ENCODE peak calls at places on chromosomes 7 and 10, in seven cellular contexts. L is breast epithelium, F is BE2C, R is fibroblast of pulmonary artery, H is heart right ventricle, B is NB4, N is GM06990. X is an unnamed sample.

GRCh38 chr10:109969907-109970306 is 37.9 kb upstream of the ADD3 start:
- DNase-seq in B (no peak), L (no peak), R (no peak), H (no peak), N (no peak), F (no peak), X (no peak)

GRCh38 chr7:128454808-128455555 is 696 bp upstream of the HILPDA start:
- DNase-seq in N (no peak), B (peak), L (no peak), F (no peak), R (peak), H (no peak), X (peak)

GRCh38 chr10:78035025-78035424 is 1.4 kb downstream of the RPS24 start:
- DNase-seq in L (no peak), R (no peak), F (no peak), B (no peak), H (no peak), N (no peak), X (peak)

GRCh38 chr10:44990965-44991364 is 9.8 kb upstream of the ZNF22 start:
- DNase-seq in F (no peak), L (no peak), B (no peak), N (no peak), R (no peak), H (peak), X (no peak)

GRCh38 chr7:44162179-44162578 is 21.0 kb upstream of the MYL7 start:
- DNase-seq in F (no peak), B (no peak), H (no peak), L (no peak), N (no peak), R (peak), X (peak)

GRCh38 chr7:50363327-50364060 is 59.0 kb downstream of the IKZF1 start:
- DNase-seq in N (no peak), B (peak), F (no peak), R (no peak), L (no peak), H (no peak), X (no peak)

GRCh38 chr7:99864041-99864440 is 12.8 kb downstream of the OR2AE1 start:
- DNase-seq in L (no peak), R (peak), N (no peak), H (no peak), B (no peak), F (no peak), X (no peak)

GRCh38 chr7:94451276-94451675 is 56.6 kb downstream of the COL1A2 start:
- DNase-seq in B (no peak), H (no peak), N (no peak), F (no peak), L (no peak), R (no peak), X (no peak)

GRCh38 chr10:14812271-14812670 is 25.6 kb downstream of the CDNF start:
- DNase-seq in F (no peak), N (no peak), H (no peak), R (peak), B (peak), L (no peak), X (peak)

GRCh38 chr10:24456319-24456718 is 247.4 kb downstream of the KIAA1217 start:
- DNase-seq in R (peak), L (no peak), B (no peak), N (no peak), H (no peak), F (no peak), X (peak)

GRCh38 chr10:44881639-44882038 is 29.5 kb upstream of the TMEM72 start:
- DNase-seq in B (peak), H (no peak), F (no peak), R (no peak), L (no peak), N (no peak), X (no peak)

GRCh38 chr10:34906021-34906965 is 91.2 kb upstream of the PARD3 start:
- DNase-seq in F (peak), H (no peak), N (no peak), B (no peak), L (peak), R (no peak), X (peak)

GRCh38 chr10:69321865-69322264 is 43.6 kb downstream of the HK1 start:
- DNase-seq in R (no peak), L (no peak), H (no peak), F (no peak), N (no peak), B (no peak), X (peak)

GRCh38 chr7:108461855-108462254 is 5.6 kb upstream of the NRCAM start:
- DNase-seq in R (peak), H (no peak), B (no peak), F (peak), N (no peak), L (no peak), X (no peak)

GRCh38 chr10:59176241-59177030 is at the start of gene PHYHIPL:
- DNase-seq in N (peak), F (peak), B (no peak), R (no peak), L (no peak), H (no peak), X (no peak)

GRCh38 chr7:101862280-101863220 is 45.1 kb downstream of the CUX1 start:
- DNase-seq in N (no peak), H (peak), B (no peak), F (no peak), R (no peak), L (no peak), X (peak)

GRCh38 chr10:75067272-75067671 is 44.2 kb upstream of the SAMD8 start:
- DNase-seq in H (no peak), F (no peak), B (no peak), N (no peak), R (no peak), L (no peak), X (no peak)

GRCh38 chr10:78471723-78472541 is 438.3 kb downstream of the RPS24 start:
- DNase-seq in R (peak), N (no peak), H (no peak), L (no peak), B (no peak), F (peak), X (peak)

GRCh38 chr7:143013473-143013872 is 13.5 kb downstream of the OR9A2 start:
- DNase-seq in N (no peak), H (no peak), L (peak), R (peak), B (no peak), F (no peak), X (no peak)

GRCh38 chr10:26573674-26574073 is 123.8 kb upstream of the PDSS1 start:
- DNase-seq in R (no peak), N (no peak), F (no peak), H (no peak), L (no peak), B (no peak), X (no peak)

GRCh38 chr7:24401628-24402593 is 117.9 kb downstream of the NPY start:
- DNase-seq in F (no peak), H (no peak), L (no peak), R (peak), B (peak), N (no peak), X (peak)

GRCh38 chr7:45658716-45659495 is 84.7 kb downstream of the ADCY1 start:
- DNase-seq in B (no peak), L (no peak), H (no peak), R (no peak), F (no peak), N (no peak), X (no peak)

GRCh38 chr7:49324707-49325106 is 400.4 kb downstream of the CDC14C start:
- DNase-seq in L (no peak), H (no peak), B (peak), F (no peak), R (peak), N (no peak), X (peak)

GRCh38 chr10:61871487-61871886 is 30.0 kb upstream of the ARID5B start:
- DNase-seq in N (no peak), R (no peak), H (no peak), F (no peak), L (no peak), B (no peak), X (no peak)

GRCh38 chr7:135834262-135834661 is 85.6 kb upstream of the FAM180A start:
- DNase-seq in B (peak), N (no peak), R (no peak), F (no peak), L (no peak), H (no peak), X (no peak)

GRCh38 chr10:84194424-84195043 is at the start of gene CDHR1:
- DNase-seq in N (peak), F (peak), R (no peak), H (peak), L (no peak), B (peak), X (no peak)

GRCh38 chr7:43870316-43870715 is 999 bp upstream of the MRPS24 start:
- DNase-seq in L (no peak), H (no peak), F (no peak), N (no peak), B (peak), R (no peak), X (peak)

GRCh38 chr10:14626126-14626525 is 148.6 kb downstream of the FAM107B start:
- DNase-seq in R (no peak), L (no peak), N (no peak), F (no peak), H (no peak), B (no peak), X (no peak)

GRCh38 chr7:108838143-108838542 is 268.5 kb downstream of the DNAJB9 start:
- DNase-seq in F (no peak), N (no peak), B (no peak), H (no peak), L (no peak), R (no peak), X (peak)

GRCh38 chr7:141290365-141290764 is 216.5 kb downstream of the TMEM178B start:
- DNase-seq in N (no peak), F (no peak), H (no peak), R (no peak), B (no peak), L (no peak), X (no peak)

GRCh38 chr10:58326967-58327381 is 7.8 kb upstream of the UBE2D1 start:
- DNase-seq in N (no peak), L (no peak), R (peak), B (no peak), H (peak), F (no peak), X (peak)

GRCh38 chr10:62681211-62681940 is 123.1 kb upstream of the ADO start:
- DNase-seq in N (peak), F (no peak), H (no peak), L (no peak), B (peak), R (no peak), X (no peak)

GRCh38 chr7:158366916-158367633 is 220.5 kb downstream of the PTPRN2 start:
- DNase-seq in F (no peak), B (no peak), R (no peak), N (no peak), L (no peak), H (no peak), X (no peak)

GRCh38 chr7:138125598-138126111 is 49.4 kb downstream of the AKR1D1 start:
- DNase-seq in N (peak), F (no peak), B (peak), L (no peak), R (peak), H (no peak), X (peak)

GRCh38 chr7:16684935-16685334 is 39.0 kb downstream of the BZW2 start:
- DNase-seq in F (no peak), L (no peak), R (no peak), B (no peak), N (no peak), H (no peak), X (no peak)

GRCh38 chr10:123804716-123805115 is 86.9 kb downstream of the CPXM2 start:
- DNase-seq in H (no peak), N (no peak), F (no peak), R (peak), B (no peak), L (no peak), X (peak)

GRCh38 chr7:131238260-131238940 is 89.3 kb upstream of the MKLN1 start:
- DNase-seq in L (no peak), N (no peak), H (no peak), R (peak), F (no peak), B (peak), X (peak)
- TF ChIP-seq CTCF in L (no peak), N (no peak), H (no peak), R (no peak), F (no peak), B (no peak), X (no peak)

GRCh38 chr10:42755591-42756093 is 27.0 kb upstream of the BMS1 start:
- DNase-seq in B (no peak), N (no peak), L (no peak), R (no peak), H (no peak), F (no peak), X (no peak)
- H3K4me3 ChIP-seq in B (no peak), N (no peak), L (peak), R (no peak), H (peak), F (no peak), X (no peak)

GRCh38 chr7:95865716-95866371 is 93.5 kb downstream of the DYNC1I1 start:
- DNase-seq in L (no peak), B (peak), H (no peak), R (peak), N (no peak), F (no peak), X (peak)
- TF ChIP-seq CTCF in L (no peak), B (peak), H (no peak), R (peak), N (no peak), F (peak), X (peak)

DNA sequence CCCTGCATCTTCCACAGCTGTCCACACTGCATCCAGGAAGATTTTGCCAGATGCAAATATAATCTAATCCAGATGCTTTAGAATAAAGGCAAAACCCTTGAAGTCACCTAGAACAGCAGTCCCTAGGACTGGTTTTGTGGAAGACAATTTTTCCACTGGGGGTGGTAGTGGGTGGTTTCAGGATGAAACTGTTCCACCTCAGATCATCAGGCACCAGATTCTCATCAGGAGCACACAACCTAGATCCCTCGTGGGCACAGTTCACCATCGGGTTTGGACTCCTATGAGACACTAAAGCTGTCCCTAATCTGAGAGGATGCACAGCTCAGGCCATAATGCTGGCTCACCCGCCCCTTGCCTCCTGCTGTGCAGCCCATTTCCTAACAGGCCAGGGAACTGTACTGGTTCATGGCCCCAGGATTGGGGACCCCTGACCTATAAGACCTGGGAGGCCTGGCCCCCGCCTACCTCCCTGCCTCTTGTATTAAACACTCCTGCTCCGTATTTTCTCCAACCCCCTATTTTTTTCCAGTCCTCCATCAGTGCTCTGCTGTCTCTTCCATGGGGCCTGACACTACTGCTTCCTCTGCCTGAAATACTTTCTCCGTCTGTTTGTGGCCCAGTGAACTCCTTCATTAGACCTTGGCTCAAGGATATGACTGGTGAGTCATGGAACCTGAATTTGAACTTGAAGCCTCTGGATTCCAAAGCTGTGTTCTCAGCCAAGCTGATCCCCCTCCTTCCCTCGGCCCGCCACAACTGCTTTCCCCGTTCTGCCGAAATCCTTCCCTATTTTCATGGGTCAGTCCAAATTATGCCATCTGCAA is 79.9 kb upstream of the RHEB start:
- DNase-seq in R (peak), L (peak), N (no peak), F (no peak), B (no peak), H (no peak), X (peak)
- H3K4me3 ChIP-seq in R (no peak), L (no peak), N (no peak), F (no peak), B (no peak), H (no peak), X (no peak)

DNA sequence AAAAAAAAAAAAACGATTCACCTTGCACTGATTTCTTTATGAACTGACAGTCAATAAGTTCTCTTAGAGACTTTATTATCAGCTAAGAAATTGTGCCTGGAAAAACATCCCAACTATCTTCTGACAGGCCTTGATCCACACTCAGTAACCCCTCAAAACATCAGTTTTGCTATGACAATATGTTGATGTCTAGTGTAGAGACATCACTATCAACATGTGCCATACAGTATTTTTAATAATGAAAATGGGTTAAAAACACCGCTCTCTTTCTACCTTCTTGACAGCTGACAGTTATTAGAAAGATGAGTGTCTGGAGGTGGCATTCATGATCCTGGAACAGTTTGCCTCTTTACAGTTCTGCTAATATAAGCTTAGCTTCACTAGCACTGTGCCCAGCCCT is 175.8 kb upstream of the TMEM229A start:
- DNase-seq in H (no peak), B (no peak), F (no peak), L (no peak), R (no peak), N (no peak), X (no peak)
- TF ChIP-seq CTCF in H (no peak), B (no peak), F (no peak), L (no peak), R (no peak), N (no peak), X (no peak)

GRCh38 chr10:31728698-31729224 is 199.9 kb downstream of the ARHGAP12 start:
- DNase-seq in H (no peak), L (no peak), B (no peak), R (no peak), F (no peak), N (no peak), X (no peak)

GRCh38 chr10:31731711-31732110 is 196.9 kb downstream of the ARHGAP12 start:
- DNase-seq in F (no peak), H (no peak), L (no peak), N (no peak), B (no peak), R (no peak), X (no peak)

GRCh38 chr10:31725436-31725835 is 203.2 kb downstream of the ARHGAP12 start:
- DNase-seq in F (no peak), N (no peak), R (no peak), L (no peak), H (no peak), B (no peak), X (no peak)

GRCh38 chr10:31730776-31731175 is 197.9 kb downstream of the ARHGAP12 start:
- DNase-seq in L (no peak), H (no peak), R (no peak), N (no peak), B (no peak), F (no peak), X (no peak)
- H3K4me3 ChIP-seq in L (no peak), H (no peak), R (no peak), N (no peak), B (no peak), F (no peak), X (no peak)

GRCh38 chr10:126948355-126949160 is 43.3 kb downstream of the DOCK1 start:
- DNase-seq in R (no peak), H (no peak), B (no peak), L (no peak), F (no peak), N (no peak), X (no peak)
- TF ChIP-seq CTCF in R (no peak), H (no peak), B (no peak), L (no peak), F (no peak), N (no peak), X (no peak)

DNA sequence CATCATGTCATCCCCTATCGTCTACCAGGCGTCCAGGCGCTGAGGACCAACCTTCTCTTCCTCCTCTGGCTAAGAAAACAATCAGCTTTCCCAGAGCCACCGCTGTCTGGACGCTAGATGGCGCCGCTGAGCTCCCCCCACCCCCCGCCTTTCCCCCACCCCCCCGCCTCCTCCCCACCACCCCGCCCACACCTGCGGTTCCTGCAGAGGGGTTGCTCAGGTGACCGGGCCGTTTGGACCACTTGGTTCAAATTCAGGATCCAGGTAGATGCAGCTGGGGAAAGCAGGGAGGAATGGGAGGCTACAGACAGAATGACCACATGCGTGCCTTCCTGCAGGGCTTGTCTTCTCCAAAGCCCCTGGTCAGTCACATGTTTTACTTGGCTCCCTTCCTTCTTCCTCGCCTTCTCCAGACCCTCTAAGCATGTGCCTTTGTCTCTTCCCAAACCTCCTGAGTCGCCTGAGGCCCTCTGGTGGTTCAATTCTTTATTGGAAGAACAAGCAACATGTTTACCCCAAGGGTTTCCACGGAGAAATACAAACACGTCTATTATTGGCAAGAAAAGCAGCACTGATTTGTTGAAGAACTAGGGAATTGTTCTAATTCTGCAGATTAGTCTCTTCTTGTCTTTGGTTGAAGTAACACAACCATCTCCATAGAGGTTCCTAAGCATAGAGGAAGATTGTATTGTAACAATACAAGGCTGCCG is 24.7 kb downstream of the AOC1 start:
- DNase-seq in F (peak), N (no peak), L (peak), R (peak), B (peak), H (peak), X (peak)
- H3K4me3 ChIP-seq in F (peak), N (no peak), L (no peak), R (no peak), B (no peak), H (no peak), X (no peak)